ENCODE peak calls at places on chromosomes 12 and 14, in eight cellular contexts. J is left lung; S is activated gamma-delta T cell; M is anterior cingulate cortex; N is right lobe of liver; G is activated CD4-positive, alpha-beta T cell treated with anti-CD3 and anti-CD28 coated beads, Interleukin-2, amount 50 U/mL, for 48 hours; Y is GM06990; H is GM12892. D is an unnamed sample.

GRCh38 chr14:32933623-32933942 is 5.1 kb upstream of the NPAS3 start:
- DNase-seq in Y (no peak), M (no peak), S (no peak), H (no peak), G (no peak), J (no peak), N (no peak), D (no peak)

GRCh38 chr12:109385339-109386078 is 37.8 kb downstream of the MYO1H start:
- DNase-seq in N (no peak), H (no peak), S (no peak), Y (no peak), J (no peak), M (peak), G (no peak), D (peak)

GRCh38 chr12:107983871-107984480 is 145.1 kb upstream of the WSCD2 start:
- DNase-seq in Y (no peak), G (no peak), J (no peak), M (no peak), N (no peak), S (no peak), H (no peak), D (no peak)

GRCh38 chr12:65826513-65827171 is 2.4 kb downstream of the HMGA2 start:
- DNase-seq in M (no peak), S (no peak), G (no peak), Y (no peak), J (no peak), H (no peak), N (no peak), D (no peak)

GRCh38 chr12:92674500-92674899 is 28.3 kb upstream of the PLEKHG7 start:
- DNase-seq in G (no peak), S (no peak), N (no peak), H (no peak), Y (no peak), M (no peak), J (no peak), D (no peak)

GRCh38 chr14:31360919-31361662 is 59.3 kb downstream of the HEATR5A start:
- DNase-seq in S (no peak), H (no peak), Y (no peak), N (no peak), M (no peak), J (no peak), G (no peak), D (no peak)

GRCh38 chr12:22230280-22230794 is 104.2 kb downstream of the ST8SIA1 start:
- DNase-seq in G (no peak), M (no peak), N (no peak), J (no peak), Y (no peak), S (no peak), H (no peak), D (no peak)

GRCh38 chr14:45526715-45527549 is 273.9 kb upstream of the MIS18BP1 start:
- DNase-seq in N (no peak), H (peak), Y (no peak), M (no peak), G (no peak), S (no peak), J (no peak), D (peak)

GRCh38 chr14:99671230-99672224 is 12.6 kb upstream of the CYP46A1 start:
- DNase-seq in N (no peak), G (no peak), J (no peak), S (no peak), Y (no peak), M (peak), H (no peak), D (no peak)

GRCh38 chr14:60093606-60094005 is 1.9 kb downstream of the PCNX4 start:
- DNase-seq in S (no peak), Y (no peak), J (no peak), N (no peak), M (no peak), G (no peak), H (no peak), D (no peak)

GRCh38 chr12:29216266-29216665 is 67.2 kb downstream of the FAR2 start:
- DNase-seq in Y (no peak), G (no peak), J (no peak), N (no peak), M (no peak), S (no peak), H (no peak), D (no peak)

GRCh38 chr12:17301544-17301943 is 695.6 kb upstream of the LMO3 start:
- DNase-seq in H (no peak), J (no peak), G (no peak), Y (no peak), M (no peak), S (no peak), N (no peak), D (no peak)

GRCh38 chr14:102749393-102749792 is 27.9 kb upstream of the TRAF3 start:
- DNase-seq in S (no peak), J (peak), M (no peak), H (no peak), Y (no peak), N (no peak), G (no peak), D (no peak)

GRCh38 chr12:10214131-10214876 is 1.6 kb downstream of the GABARAPL1 start:
- DNase-seq in M (no peak), J (no peak), Y (no peak), G (no peak), S (no peak), N (no peak), H (no peak), D (no peak)

GRCh38 chr12:76201316-76201715 is 116.8 kb upstream of the NAP1L1 start:
- DNase-seq in Y (no peak), M (no peak), G (no peak), J (no peak), N (no peak), S (no peak), H (no peak), D (no peak)